ENCODE peak calls at places on chromosomes 12 and 14, in four cellular contexts. W is CD8-positive, alpha-beta T cell; D is AG09319; S is ovary. E is an unnamed sample.
A peak's percentile ranks its signal among the peaks of the same experiment; 100 is the strongest.

GRCh38 chr14:100223332-100224171 is 15.4 kb upstream of the YY1 start:
- DNase-seq in S (no peak), D (no peak), W (no peak), E (no peak)

GRCh38 chr12:87924149-87924548 is 105.1 kb downstream of the C12orf50 start:
- DNase-seq in S (no peak), D (no peak), W (no peak), E (no peak)

GRCh38 chr12:83017001-83017400 is 330.3 kb downstream of the TMTC2 start:
- DNase-seq in S (no peak), D (no peak), W (no peak), E (no peak)

GRCh38 chr14:104293851-104294627 is 155.7 kb downstream of the KIF26A start:
- DNase-seq in D (no peak), S (peak; percentile 38), W (no peak), E (no peak)

GRCh38 chr12:10722905-10723866 is at the start of gene YBX3:
- DNase-seq in D (peak; percentile 62), S (peak; percentile 90), W (peak; percentile 23), E (peak; percentile 75)

GRCh38 chr12:130796985-130797686 is 41.9 kb downstream of the STX2 start:
- DNase-seq in W (no peak), S (no peak), D (no peak), E (no peak)

GRCh38 chr14:38238881-38239280 is 17.0 kb downstream of the CLEC14A start:
- DNase-seq in S (no peak), D (no peak), W (no peak), E (no peak)

GRCh38 chr14:21203470-21204166 is 47.8 kb upstream of the OR5AU1 start:
- DNase-seq in D (no peak), W (no peak), S (no peak), E (no peak)

GRCh38 chr12:39102474-39103209 is 197.3 kb upstream of the CPNE8 start:
- DNase-seq in S (no peak), D (no peak), W (no peak), E (no peak)

GRCh38 chr14:105899071-105899641 is 372.8 kb downstream of the TMEM121 start:
- DNase-seq in W (no peak), S (no peak), D (no peak), E (no peak)

GRCh38 chr12:39157696-39158342 is 252.4 kb upstream of the CPNE8 start:
- DNase-seq in W (no peak), D (no peak), S (no peak), E (no peak)

GRCh38 chr14:75431827-75432226 is 4.0 kb downstream of the JDP2 start:
- DNase-seq in S (no peak), W (no peak), D (no peak), E (no peak)

GRCh38 chr14:55245657-55246268 is 25.5 kb upstream of the FBXO34 start:
- DNase-seq in D (no peak), S (no peak), W (no peak), E (peak; percentile 34)

GRCh38 chr12:120342567-120343537 is 15.3 kb upstream of the PLA2G1B start:
- DNase-seq in S (peak; percentile 47), D (no peak), W (no peak), E (no peak)

GRCh38 chr12:89960607-89961394 is 252.2 kb upstream of the ATP2B1 start:
- DNase-seq in S (no peak), D (no peak), W (no peak), E (no peak)

GRCh38 chr12:89960011-89960507 is 251.4 kb upstream of the ATP2B1 start:
- DNase-seq in W (no peak), D (no peak), S (no peak), E (no peak)

GRCh38 chr12:89959188-89959587 is 250.6 kb upstream of the ATP2B1 start:
- DNase-seq in S (no peak), W (no peak), D (no peak), E (no peak)

GRCh38 chr12:89965993-89966392 is 257.4 kb upstream of the ATP2B1 start:
- DNase-seq in D (no peak), S (no peak), W (no peak), E (no peak)

GRCh38 chr12:89962648-89963047 is 254.0 kb upstream of the ATP2B1 start:
- DNase-seq in D (no peak), S (no peak), W (no peak), E (no peak)
- TF ChIP-seq CTCF in D (peak; percentile 16), S (no peak), W (no peak), E (peak; percentile 66)

GRCh38 chr12:79690156-79690605 is 583 bp downstream of the PAWR start:
- DNase-seq in S (peak; percentile 63), W (no peak), D (no peak), E (peak; percentile 50)
- TF ChIP-seq CTCF in S (no peak), W (no peak), D (no peak), E (no peak)

GRCh38 chr12:19506497-19506896 is 67.2 kb downstream of the AEBP2 start:
- DNase-seq in D (no peak), W (no peak), S (no peak), E (no peak)

DNA sequence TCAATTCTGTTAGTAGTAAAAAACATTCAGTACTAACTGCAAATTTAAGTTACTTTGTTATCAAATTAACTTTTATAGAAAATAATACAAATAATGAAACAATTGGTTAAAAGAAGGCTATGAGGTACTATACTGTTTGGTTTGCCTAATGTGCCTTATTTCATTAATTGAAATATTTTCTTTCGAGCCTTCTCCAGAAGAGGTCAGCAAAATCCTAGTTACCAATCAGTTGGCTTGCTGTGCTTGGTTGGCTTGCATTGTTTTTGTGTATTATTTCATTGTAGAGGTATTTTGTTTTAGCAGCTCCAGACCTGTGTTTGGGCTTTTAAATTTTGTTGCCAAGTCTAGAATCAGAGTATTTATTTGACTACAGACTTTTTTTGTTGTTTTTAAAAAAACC is 68.5 kb downstream of the AEBP2 start:
- DNase-seq in W (no peak), D (peak; percentile 22), S (no peak), E (no peak)
- TF ChIP-seq CTCF in W (no peak), D (peak; percentile 44), S (peak; percentile 24), E (no peak)

GRCh38 chr12:110804406-110804805 is 42.4 kb upstream of the CCDC63 start:
- DNase-seq in W (no peak), S (no peak), D (no peak), E (no peak)
- TF ChIP-seq CTCF in W (no peak), S (no peak), D (no peak), E (no peak)

GRCh38 chr12:16685107-16685506 is 79.1 kb upstream of the LMO3 start:
- DNase-seq in D (no peak), W (no peak), S (no peak), E (no peak)
- TF ChIP-seq CTCF in D (peak; percentile 35), W (no peak), S (no peak), E (peak; percentile 25)